ENCODE peak calls at places on chromosomes 3 and 15, in six cellular contexts. K is dorsolateral prefrontal cortex; V is lower lobe of right lung; M is left ventricle myocardium inferior; R is stimulated activated CD4-positive, alpha-beta T cell treated with anti-CD3 and anti-CD28 coated beads, Interleukin-1b, Interleukin-23, amount 100 ng/mL, for 24 hours; S is esophagus muscularis mucosa. X is an unnamed sample.

GRCh38 chr3:112582242-112582874 is 20.5 kb downstream of the SLC35A5 start:
- DNase-seq in V (no peak), K (no peak), R (peak), S (no peak), M (no peak), X (no peak)

GRCh38 chr3:89474333-89475130 is 367.1 kb downstream of the EPHA3 start:
- DNase-seq in S (no peak), K (no peak), V (no peak), R (no peak), M (no peak), X (no peak)

GRCh38 chr3:126315916-126316514 is 41.2 kb downstream of the KLF15 start:
- DNase-seq in K (no peak), V (no peak), R (no peak), S (peak), M (no peak), X (no peak)

GRCh38 chr15:37107071-37107753 is 6.9 kb upstream of the MEIS2 start:
- DNase-seq in K (no peak), V (no peak), R (no peak), S (no peak), M (no peak), X (no peak)

GRCh38 chr15:81338422-81339007 is 14.6 kb upstream of the STARD5 start:
- DNase-seq in R (no peak), S (no peak), V (no peak), M (peak), K (no peak), X (no peak)

GRCh38 chr3:71208273-71209095 is 375.0 kb downstream of the FOXP1 start:
- DNase-seq in S (no peak), M (no peak), K (no peak), R (no peak), V (no peak), X (no peak)

GRCh38 chr3:196995646-196996355 is 27.2 kb upstream of the PIGZ start:
- DNase-seq in K (peak), M (peak), R (no peak), S (no peak), V (no peak), X (peak)

GRCh38 chr15:29066310-29066709 is 180.5 kb downstream of the APBA2 start:
- DNase-seq in M (no peak), K (no peak), R (no peak), V (no peak), S (no peak), X (no peak)